ENCODE peak calls at places on chromosomes 2 and 18, in four cellular contexts. L is H9, T is lung, X is RWPE1. N is an unnamed sample.

GRCh38 chr2:59150430-59150829 is 909.3 kb upstream of the FANCL start:
- DNase-seq in L (no peak), T (no peak), X (no peak), N (no peak)

GRCh38 chr2:179861777-179862117 is 335 bp upstream of the ZNF385B start:
- DNase-seq in L (no peak), T (no peak), X (peak), N (no peak)

GRCh38 chr2:172283476-172283875 is 143.9 kb upstream of the ITGA6 start:
- DNase-seq in L (no peak), T (no peak), X (no peak), N (no peak)

GRCh38 chr2:15223887-15224286 is 337.2 kb downstream of the NBAS start:
- DNase-seq in L (no peak), T (no peak), X (peak), N (peak)

GRCh38 chr18:34965108-34965507 is 76.1 kb upstream of the MAPRE2 start:
- DNase-seq in L (no peak), T (no peak), X (no peak), N (no peak)

GRCh38 chr2:18119883-18120282 is 241.4 kb downstream of the KCNS3 start:
- DNase-seq in L (no peak), T (no peak), X (no peak), N (no peak)

GRCh38 chr2:71813801-71814470 is 333.7 kb downstream of the CYP26B1 start:
- DNase-seq in L (peak), T (no peak), X (no peak), N (no peak)

GRCh38 chr18:34821669-34822210 is 111.6 kb downstream of the DTNA start:
- DNase-seq in L (no peak), T (no peak), X (no peak), N (no peak)

GRCh38 chr2:120693121-120693520 is 42.5 kb upstream of the GLI2 start:
- DNase-seq in L (no peak), T (no peak), X (no peak), N (no peak)

GRCh38 chr2:219273887-219274391 is 5.2 kb upstream of the DNAJB2 start:
- DNase-seq in L (no peak), T (no peak), X (peak), N (peak)

GRCh38 chr2:19543271-19544019 is 185.0 kb upstream of the OSR1 start:
- DNase-seq in L (no peak), T (no peak), X (no peak), N (peak)

GRCh38 chr2:170204561-170204960 is 26.6 kb downstream of the MYO3B start:
- DNase-seq in L (no peak), T (no peak), X (no peak), N (no peak)

GRCh38 chr2:12020833-12021469 is 274.5 kb downstream of the LPIN1 start:
- DNase-seq in L (no peak), T (no peak), X (no peak), N (no peak)

GRCh38 chr2:151043484-151043883 is 218.2 kb downstream of the RBM43 start:
- DNase-seq in L (no peak), T (no peak), X (peak), N (peak)

GRCh38 chr18:12946549-12947354 is 1.1 kb upstream of the SEH1L start:
- DNase-seq in L (peak), T (no peak), X (peak), N (no peak)

DNA sequence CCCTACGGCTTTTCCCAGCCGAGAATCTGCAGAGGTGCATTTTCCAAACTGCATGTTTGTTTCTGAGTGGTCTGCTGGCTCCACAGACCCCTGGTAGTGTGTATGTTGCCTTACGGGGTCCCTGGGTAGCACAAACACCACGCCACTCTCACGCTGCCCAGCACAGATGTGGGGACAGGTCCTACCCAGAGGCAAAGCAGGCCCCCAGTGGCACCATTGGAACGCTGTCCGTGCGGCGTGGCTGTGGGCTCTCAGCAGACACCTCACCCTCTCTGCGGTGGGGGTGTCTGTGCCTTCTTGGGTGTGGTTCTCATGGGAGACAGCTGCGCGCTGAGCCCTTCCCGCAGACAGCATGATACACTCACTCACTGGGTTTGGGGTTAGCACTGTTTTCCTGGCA is 137.4 kb downstream of the NFATC1 start:
- DNase-seq in L (no peak), T (no peak), X (no peak), N (no peak)
- H3K27ac ChIP-seq in L (no peak), T (no peak), X (no peak), N (no peak)

GRCh38 chr2:85579266-85579935 is 2.0 kb downstream of the VAMP8 start:
- DNase-seq in L (peak), T (no peak), X (no peak), N (no peak)

GRCh38 chr2:85577063-85577385 is 362 bp upstream of the VAMP8 start:
- DNase-seq in L (no peak), T (no peak), X (no peak), N (no peak)

GRCh38 chr2:85577386-85578242 is at the start of gene VAMP8:
- DNase-seq in L (peak), T (peak), X (peak), N (no peak)

GRCh38 chr2:85580206-85580605 is 2.8 kb downstream of the VAMP8 start:
- DNase-seq in L (no peak), T (no peak), X (no peak), N (no peak)

DNA sequence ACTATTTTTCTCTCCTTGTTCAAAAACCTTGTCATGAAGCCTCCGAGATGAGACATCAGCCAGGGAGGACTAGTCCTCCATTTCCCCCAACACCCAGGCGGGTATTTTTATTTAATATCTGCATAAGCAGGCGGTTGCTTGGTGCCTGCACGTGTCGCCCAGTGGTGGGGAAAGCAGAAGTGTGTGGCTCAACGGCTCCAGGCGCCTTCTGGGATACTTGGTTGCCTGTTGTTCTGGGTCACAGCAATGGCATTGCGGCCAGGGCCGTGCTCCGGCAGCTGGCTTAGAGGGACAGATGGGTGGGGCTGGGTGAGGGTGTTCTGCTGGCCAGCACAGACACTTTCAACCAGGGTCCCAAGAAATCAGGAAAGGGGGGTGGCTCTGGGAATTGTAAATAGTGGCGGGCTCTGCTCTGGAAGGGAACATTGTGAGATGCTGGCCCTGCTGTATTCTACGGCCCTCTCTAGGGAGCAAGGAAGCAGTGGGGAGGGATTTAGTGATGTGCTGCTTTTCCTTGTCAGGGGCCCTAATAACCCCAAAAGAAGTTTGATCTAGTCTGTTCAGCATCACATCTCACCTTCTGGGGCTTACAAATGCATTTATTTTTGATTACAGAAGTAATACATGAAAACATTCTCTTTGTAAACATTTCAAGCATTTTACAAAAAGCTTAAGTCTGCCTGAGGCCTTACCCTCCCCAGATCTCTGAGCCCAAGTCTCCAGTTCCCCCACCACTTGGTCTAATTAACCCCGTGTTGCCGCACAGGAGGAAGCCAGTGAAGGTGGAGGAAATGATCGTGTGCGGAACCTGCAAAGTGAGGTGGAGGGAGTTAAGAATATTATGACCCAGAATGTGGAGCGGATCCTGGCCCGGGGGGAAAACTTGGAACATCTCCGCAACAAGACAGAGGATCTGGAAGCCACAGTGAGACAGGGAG is 1.1 kb downstream of the VAMP8 start:
- DNase-seq in L (peak), T (peak), X (no peak), N (no peak)
- H3K27ac ChIP-seq in L (no peak), T (peak), X (peak), N (peak)

GRCh38 chr2:152176113-152176714 is 651 bp upstream of the STAM2 start:
- DNase-seq in L (no peak), T (no peak), X (peak), N (no peak)

GRCh38 chr2:152175012-152175367 is 573 bp downstream of the STAM2 start:
- DNase-seq in L (no peak), T (no peak), X (no peak), N (no peak)

GRCh38 chr2:152175368-152176112 is at the start of gene STAM2:
- DNase-seq in L (peak), T (peak), X (peak), N (peak)

GRCh38 chr2:152171733-152172132 is 3.8 kb downstream of the STAM2 start:
- DNase-seq in L (no peak), T (no peak), X (peak), N (peak)

GRCh38 chr2:152174574-152174973 is 989 bp downstream of the STAM2 start:
- DNase-seq in L (no peak), T (no peak), X (no peak), N (no peak)
- H3K27ac ChIP-seq in L (no peak), T (no peak), X (no peak), N (peak)

GRCh38 chr18:77111449-77112160 is 21.0 kb downstream of the MBP start:
- DNase-seq in L (no peak), T (no peak), X (peak), N (no peak)
- H3K27ac ChIP-seq in L (no peak), T (peak), X (peak), N (no peak)